ENCODE peak calls at places on chromosomes 13 and 19, in ten cellular contexts. One of them, this sample, is unnamed. For H3K4me1, the result is how much of the 10 kb centered on the place peaks cover.

GRCh38 chr19:47324502-47324901 is 7.5 kb upstream of the C5AR2 start:
- DNase-seq in pancreas: no peak
- DNase-seq in heart left ventricle: peak
- DNase-seq in cardiac muscle cell: no peak
- DNase-seq in CD8-positive, alpha-beta T cell: no peak
- DNase-seq in fibroblast of lung: no peak
- DNase-seq in transverse colon: peak
- DNase-seq in right lobe of liver: peak
- DNase-seq in neural progenitor cell: no peak
- DNase-seq in ovary: no peak
- DNase-seq in this sample: no peak

GRCh38 chr13:25679936-25680335 is 308.2 kb downstream of the ATP8A2 start:
- DNase-seq in fibroblast of lung: peak
- DNase-seq in ovary: no peak
- DNase-seq in transverse colon: no peak
- DNase-seq in heart left ventricle: no peak
- DNase-seq in pancreas: no peak
- DNase-seq in cardiac muscle cell: no peak
- DNase-seq in right lobe of liver: no peak
- DNase-seq in CD8-positive, alpha-beta T cell: no peak
- DNase-seq in neural progenitor cell: no peak
- DNase-seq in this sample: no peak

GRCh38 chr13:44236370-44236769 is 137.3 kb upstream of the SERP2 start:
- DNase-seq in right lobe of liver: no peak
- DNase-seq in CD8-positive, alpha-beta T cell: no peak
- DNase-seq in fibroblast of lung: no peak
- DNase-seq in pancreas: no peak
- DNase-seq in cardiac muscle cell: peak
- DNase-seq in ovary: no peak
- DNase-seq in transverse colon: no peak
- DNase-seq in heart left ventricle: no peak
- DNase-seq in neural progenitor cell: no peak
- DNase-seq in this sample: no peak

GRCh38 chr19:4519521-4520277 is 1.4 kb upstream of the PLIN4 start:
- DNase-seq in heart left ventricle: peak
- DNase-seq in right lobe of liver: no peak
- DNase-seq in ovary: peak
- DNase-seq in fibroblast of lung: no peak
- DNase-seq in pancreas: no peak
- DNase-seq in neural progenitor cell: no peak
- DNase-seq in transverse colon: peak
- DNase-seq in cardiac muscle cell: peak
- DNase-seq in CD8-positive, alpha-beta T cell: no peak
- DNase-seq in this sample: no peak

GRCh38 chr19:41691268-41691970 is 3.3 kb upstream of the CEACAM7 start:
- DNase-seq in cardiac muscle cell: peak
- DNase-seq in transverse colon: peak
- DNase-seq in fibroblast of lung: no peak
- DNase-seq in pancreas: peak
- DNase-seq in CD8-positive, alpha-beta T cell: no peak
- DNase-seq in neural progenitor cell: no peak
- DNase-seq in heart left ventricle: no peak
- DNase-seq in right lobe of liver: peak
- DNase-seq in ovary: no peak
- DNase-seq in this sample: peak

GRCh38 chr19:1503925-1504430 is 8.8 kb downstream of the ADAMTSL5 start:
- DNase-seq in fibroblast of lung: no peak
- DNase-seq in pancreas: no peak
- DNase-seq in heart left ventricle: no peak
- DNase-seq in neural progenitor cell: no peak
- DNase-seq in ovary: no peak
- DNase-seq in transverse colon: no peak
- DNase-seq in CD8-positive, alpha-beta T cell: no peak
- DNase-seq in cardiac muscle cell: no peak
- DNase-seq in right lobe of liver: no peak
- DNase-seq in this sample: no peak

GRCh38 chr19:7783991-7784421 is 21.0 kb downstream of the CLEC4M start:
- DNase-seq in ovary: no peak
- DNase-seq in neural progenitor cell: no peak
- DNase-seq in right lobe of liver: no peak
- DNase-seq in pancreas: no peak
- DNase-seq in fibroblast of lung: peak
- DNase-seq in heart left ventricle: no peak
- DNase-seq in transverse colon: no peak
- DNase-seq in CD8-positive, alpha-beta T cell: no peak
- DNase-seq in cardiac muscle cell: peak
- DNase-seq in this sample: no peak

GRCh38 chr13:41344358-41344757 is 33.3 kb downstream of the NAA16 start:
- DNase-seq in pancreas: no peak
- DNase-seq in ovary: no peak
- DNase-seq in fibroblast of lung: no peak
- DNase-seq in cardiac muscle cell: no peak
- DNase-seq in heart left ventricle: no peak
- DNase-seq in right lobe of liver: no peak
- DNase-seq in CD8-positive, alpha-beta T cell: no peak
- DNase-seq in neural progenitor cell: no peak
- DNase-seq in transverse colon: no peak
- DNase-seq in this sample: no peak

GRCh38 chr13:112986470-112986869 is 17.5 kb downstream of the MCF2L start:
- DNase-seq in ovary: no peak
- DNase-seq in CD8-positive, alpha-beta T cell: no peak
- DNase-seq in transverse colon: no peak
- DNase-seq in right lobe of liver: no peak
- DNase-seq in neural progenitor cell: no peak
- DNase-seq in heart left ventricle: no peak
- DNase-seq in fibroblast of lung: no peak
- DNase-seq in pancreas: no peak
- DNase-seq in cardiac muscle cell: no peak
- DNase-seq in this sample: no peak
- H3K4me1 ChIP-seq in ovary: under half
- H3K4me1 ChIP-seq in CD8-positive, alpha-beta T cell: under half
- H3K4me1 ChIP-seq in transverse colon: under half
- H3K4me1 ChIP-seq in right lobe of liver: under half
- H3K4me1 ChIP-seq in neural progenitor cell: under half
- H3K4me1 ChIP-seq in heart left ventricle: under half
- H3K4me1 ChIP-seq in fibroblast of lung: under half
- H3K4me1 ChIP-seq in pancreas: under half
- H3K4me1 ChIP-seq in cardiac muscle cell: under half
- H3K4me1 ChIP-seq in this sample: under half

GRCh38 chr13:108494991-108495661 is 134.3 kb upstream of the MYO16 start:
- DNase-seq in transverse colon: no peak
- DNase-seq in fibroblast of lung: no peak
- DNase-seq in neural progenitor cell: peak
- DNase-seq in ovary: no peak
- DNase-seq in right lobe of liver: no peak
- DNase-seq in cardiac muscle cell: no peak
- DNase-seq in CD8-positive, alpha-beta T cell: no peak
- DNase-seq in pancreas: no peak
- DNase-seq in heart left ventricle: no peak
- DNase-seq in this sample: no peak
- H3K4me3 ChIP-seq in transverse colon: peak
- H3K4me3 ChIP-seq in fibroblast of lung: no peak
- H3K4me3 ChIP-seq in neural progenitor cell: peak
- H3K4me3 ChIP-seq in ovary: no peak
- H3K4me3 ChIP-seq in right lobe of liver: no peak
- H3K4me3 ChIP-seq in cardiac muscle cell: peak
- H3K4me3 ChIP-seq in CD8-positive, alpha-beta T cell: no peak
- H3K4me3 ChIP-seq in pancreas: no peak
- H3K4me3 ChIP-seq in heart left ventricle: no peak
- H3K4me3 ChIP-seq in this sample: no peak

GRCh38 chr13:87859261-87859660 is 188.1 kb downstream of the SLITRK5 start:
- DNase-seq in pancreas: no peak
- DNase-seq in CD8-positive, alpha-beta T cell: no peak
- DNase-seq in right lobe of liver: no peak
- DNase-seq in fibroblast of lung: no peak
- DNase-seq in cardiac muscle cell: no peak
- DNase-seq in heart left ventricle: no peak
- DNase-seq in neural progenitor cell: no peak
- DNase-seq in ovary: no peak
- DNase-seq in transverse colon: no peak
- DNase-seq in this sample: no peak

GRCh38 chr13:87851395-87851794 is 180.2 kb downstream of the SLITRK5 start:
- DNase-seq in neural progenitor cell: no peak
- DNase-seq in cardiac muscle cell: no peak
- DNase-seq in pancreas: no peak
- DNase-seq in ovary: no peak
- DNase-seq in CD8-positive, alpha-beta T cell: no peak
- DNase-seq in transverse colon: no peak
- DNase-seq in fibroblast of lung: no peak
- DNase-seq in heart left ventricle: no peak
- DNase-seq in right lobe of liver: no peak
- DNase-seq in this sample: no peak

GRCh38 chr13:87855553-87855952 is 184.4 kb downstream of the SLITRK5 start:
- DNase-seq in pancreas: no peak
- DNase-seq in fibroblast of lung: no peak
- DNase-seq in CD8-positive, alpha-beta T cell: no peak
- DNase-seq in right lobe of liver: no peak
- DNase-seq in ovary: no peak
- DNase-seq in neural progenitor cell: no peak
- DNase-seq in heart left ventricle: no peak
- DNase-seq in transverse colon: no peak
- DNase-seq in cardiac muscle cell: no peak
- DNase-seq in this sample: no peak
- TF ChIP-seq CTCF in pancreas: no peak
- TF ChIP-seq CTCF in fibroblast of lung: no peak
- TF ChIP-seq CTCF in CD8-positive, alpha-beta T cell: no peak
- TF ChIP-seq CTCF in right lobe of liver: no peak
- TF ChIP-seq CTCF in ovary: no peak
- TF ChIP-seq CTCF in neural progenitor cell: no peak
- TF ChIP-seq CTCF in heart left ventricle: no peak
- TF ChIP-seq CTCF in transverse colon: no peak
- TF ChIP-seq CTCF in cardiac muscle cell: no peak
- TF ChIP-seq CTCF in this sample: no peak

DNA sequence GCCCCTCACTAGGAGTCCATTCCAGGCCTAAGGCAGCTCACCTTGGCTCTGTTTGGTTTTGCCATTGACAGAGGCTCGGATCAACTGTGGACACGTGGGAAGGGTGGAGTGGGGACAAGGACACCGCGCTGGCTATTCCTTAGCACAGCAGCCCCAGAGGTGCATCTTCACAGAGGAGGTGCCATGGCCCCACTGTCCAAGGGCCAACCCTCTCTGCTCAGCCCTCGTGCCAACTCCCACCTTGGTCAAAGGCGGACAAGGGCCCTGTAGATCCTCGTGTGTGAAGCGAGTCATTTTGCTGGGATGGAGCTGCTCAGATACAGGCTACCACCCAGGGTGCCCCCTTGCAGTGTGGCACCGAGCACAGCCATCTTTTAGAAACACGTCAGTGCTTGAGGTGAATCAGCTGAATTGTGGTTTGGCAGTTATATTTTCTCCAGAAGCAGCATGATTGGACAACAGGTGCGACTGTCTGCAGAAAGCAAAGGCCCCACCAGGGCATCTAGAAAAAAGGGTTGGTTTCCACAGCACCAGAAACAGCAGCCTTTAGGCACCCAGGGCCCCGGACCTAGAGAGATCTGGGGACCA is 192.1 kb upstream of the GPR12 start:
- DNase-seq in ovary: no peak
- DNase-seq in right lobe of liver: no peak
- DNase-seq in transverse colon: no peak
- DNase-seq in CD8-positive, alpha-beta T cell: no peak
- DNase-seq in fibroblast of lung: no peak
- DNase-seq in neural progenitor cell: no peak
- DNase-seq in pancreas: no peak
- DNase-seq in cardiac muscle cell: no peak
- DNase-seq in heart left ventricle: no peak
- DNase-seq in this sample: no peak
- H3K4me1 ChIP-seq in ovary: under half
- H3K4me1 ChIP-seq in right lobe of liver: under half
- H3K4me1 ChIP-seq in transverse colon: half or more
- H3K4me1 ChIP-seq in CD8-positive, alpha-beta T cell: under half
- H3K4me1 ChIP-seq in fibroblast of lung: under half
- H3K4me1 ChIP-seq in neural progenitor cell: under half
- H3K4me1 ChIP-seq in pancreas: under half
- H3K4me1 ChIP-seq in cardiac muscle cell: under half
- H3K4me1 ChIP-seq in heart left ventricle: under half
- H3K4me1 ChIP-seq in this sample: half or more

DNA sequence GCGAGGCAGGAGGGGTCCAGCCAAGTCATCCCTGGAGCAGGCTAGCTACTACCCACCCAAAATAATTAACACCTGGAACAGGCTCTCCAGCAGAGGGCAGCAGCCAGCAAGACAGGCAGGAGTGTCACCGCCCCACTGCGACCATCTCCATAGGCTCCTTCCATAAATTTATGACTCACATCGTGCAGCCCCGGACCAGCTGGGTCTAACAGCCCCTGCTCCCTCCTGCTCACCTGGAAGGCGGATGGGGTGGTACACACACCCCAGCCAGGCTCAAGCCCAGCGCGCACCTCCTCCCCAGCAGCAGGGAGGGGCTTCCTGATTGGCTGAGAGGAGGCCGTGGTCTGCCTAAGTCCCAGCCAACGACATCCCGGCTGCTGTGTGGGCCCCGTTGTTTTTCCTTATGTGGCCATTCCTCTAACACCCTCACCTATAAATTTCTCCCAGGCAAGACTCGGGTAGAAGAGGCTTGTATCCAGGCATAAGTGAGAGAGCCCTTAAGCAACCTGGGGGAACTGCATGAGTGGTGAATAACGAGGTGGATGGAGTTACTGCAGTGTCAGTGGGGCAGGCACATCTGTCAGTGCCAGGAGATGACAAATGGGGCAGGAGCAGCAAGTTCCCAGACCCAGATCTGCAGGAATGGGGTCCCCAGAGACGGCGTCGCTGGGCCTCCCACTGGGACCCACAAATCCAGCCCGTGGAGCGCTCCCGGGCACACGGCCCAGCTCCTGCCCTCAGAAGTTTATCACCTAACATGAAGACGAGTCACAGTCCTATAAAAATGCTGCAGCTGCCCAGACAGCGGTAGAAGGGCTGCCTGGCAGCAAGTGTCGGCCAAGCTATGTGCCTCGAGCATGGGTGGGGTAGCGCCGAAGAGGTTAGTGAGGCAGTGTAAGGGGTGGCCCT is 43.1 kb downstream of the CEBPG start:
- DNase-seq in pancreas: peak
- DNase-seq in right lobe of liver: peak
- DNase-seq in heart left ventricle: peak
- DNase-seq in neural progenitor cell: peak
- DNase-seq in cardiac muscle cell: peak
- DNase-seq in transverse colon: peak
- DNase-seq in fibroblast of lung: peak
- DNase-seq in ovary: peak
- DNase-seq in CD8-positive, alpha-beta T cell: peak
- DNase-seq in this sample: peak
- H3K4me3 ChIP-seq in pancreas: no peak
- H3K4me3 ChIP-seq in right lobe of liver: no peak
- H3K4me3 ChIP-seq in heart left ventricle: no peak
- H3K4me3 ChIP-seq in neural progenitor cell: peak
- H3K4me3 ChIP-seq in cardiac muscle cell: no peak
- H3K4me3 ChIP-seq in transverse colon: no peak
- H3K4me3 ChIP-seq in fibroblast of lung: no peak
- H3K4me3 ChIP-seq in ovary: no peak
- H3K4me3 ChIP-seq in CD8-positive, alpha-beta T cell: peak
- H3K4me3 ChIP-seq in this sample: no peak